ENCODE peak calls at places on chromosome 12, in eight cellular contexts. K, C, V, G, U, I, F and R are unnamed samples.

GRCh38 chr12:20525064-20525610 is 156.8 kb downstream of the PDE3A start:
- DNase-seq in I (no peak), U (no peak), F (no peak), K (no peak), V (no peak), C (no peak), G (no peak), R (no peak)

GRCh38 chr12:58741226-58741625 is 179.1 kb downstream of the LRIG3 start:
- DNase-seq in I (no peak), U (no peak), V (no peak), K (no peak), G (no peak), F (no peak), C (no peak), R (no peak)

GRCh38 chr12:75750950-75751349 is 239.5 kb upstream of the KRR1 start:
- DNase-seq in I (no peak), K (no peak), G (no peak), U (no peak), C (no peak), V (peak; percentile 14), F (no peak), R (no peak)

GRCh38 chr12:14950982-14951746 is 10.2 kb downstream of the ARHGDIB start:
- DNase-seq in U (no peak), K (no peak), C (peak; percentile 32), V (no peak), G (no peak), I (peak; percentile 74), F (no peak), R (peak; percentile 69)

GRCh38 chr12:57590536-57590891 is 478 bp upstream of the PIP4K2C start:
- DNase-seq in U (no peak), V (no peak), I (no peak), G (no peak), K (no peak), C (no peak), F (no peak), R (no peak)

GRCh38 chr12:64674367-64674922 is 64.2 kb downstream of the RASSF3 start:
- DNase-seq in G (no peak), C (no peak), I (no peak), F (no peak), V (no peak), K (no peak), U (no peak), R (no peak)

GRCh38 chr12:97753332-97753731 is 290.7 kb downstream of the RMST start:
- DNase-seq in G (no peak), F (no peak), C (no peak), V (no peak), K (no peak), I (no peak), U (no peak), R (no peak)

GRCh38 chr12:115697341-115697740 is 580.2 kb downstream of the MED13L start:
- DNase-seq in G (no peak), C (no peak), K (no peak), I (no peak), U (no peak), F (no peak), V (no peak), R (no peak)

GRCh38 chr12:49231881-49232650 is 32.8 kb upstream of the TUBA1C start:
- DNase-seq in G (no peak), V (no peak), C (no peak), I (no peak), F (peak; percentile 6), K (no peak), U (no peak), R (no peak)

GRCh38 chr12:65834146-65834935 is 10.1 kb downstream of the HMGA2 start:
- DNase-seq in I (no peak), C (no peak), F (no peak), U (no peak), G (no peak), K (no peak), V (no peak), R (no peak)

GRCh38 chr12:542290-543113 is 82.8 kb downstream of the B4GALNT3 start:
- DNase-seq in C (no peak), G (no peak), F (no peak), I (no peak), K (peak; percentile 25), U (no peak), V (no peak), R (no peak)

GRCh38 chr12:2638273-2639019 is 156.3 kb upstream of the FKBP4 start:
- DNase-seq in C (peak; percentile 5), K (no peak), U (no peak), V (no peak), G (no peak), I (no peak), F (no peak), R (no peak)

GRCh38 chr12:58954002-58954401 is 33.7 kb upstream of the LRIG3 start:
- DNase-seq in I (no peak), F (no peak), C (no peak), V (no peak), G (no peak), U (no peak), K (no peak), R (no peak)

GRCh38 chr12:31989571-31989970 is 30.4 kb downstream of the RESF1 start:
- DNase-seq in V (no peak), U (no peak), K (no peak), G (no peak), C (no peak), F (no peak), I (no peak), R (no peak)

GRCh38 chr12:57219993-57220728 is 3.6 kb downstream of the NXPH4 start:
- DNase-seq in U (no peak), V (no peak), G (no peak), K (no peak), F (no peak), I (no peak), C (no peak), R (no peak)

DNA sequence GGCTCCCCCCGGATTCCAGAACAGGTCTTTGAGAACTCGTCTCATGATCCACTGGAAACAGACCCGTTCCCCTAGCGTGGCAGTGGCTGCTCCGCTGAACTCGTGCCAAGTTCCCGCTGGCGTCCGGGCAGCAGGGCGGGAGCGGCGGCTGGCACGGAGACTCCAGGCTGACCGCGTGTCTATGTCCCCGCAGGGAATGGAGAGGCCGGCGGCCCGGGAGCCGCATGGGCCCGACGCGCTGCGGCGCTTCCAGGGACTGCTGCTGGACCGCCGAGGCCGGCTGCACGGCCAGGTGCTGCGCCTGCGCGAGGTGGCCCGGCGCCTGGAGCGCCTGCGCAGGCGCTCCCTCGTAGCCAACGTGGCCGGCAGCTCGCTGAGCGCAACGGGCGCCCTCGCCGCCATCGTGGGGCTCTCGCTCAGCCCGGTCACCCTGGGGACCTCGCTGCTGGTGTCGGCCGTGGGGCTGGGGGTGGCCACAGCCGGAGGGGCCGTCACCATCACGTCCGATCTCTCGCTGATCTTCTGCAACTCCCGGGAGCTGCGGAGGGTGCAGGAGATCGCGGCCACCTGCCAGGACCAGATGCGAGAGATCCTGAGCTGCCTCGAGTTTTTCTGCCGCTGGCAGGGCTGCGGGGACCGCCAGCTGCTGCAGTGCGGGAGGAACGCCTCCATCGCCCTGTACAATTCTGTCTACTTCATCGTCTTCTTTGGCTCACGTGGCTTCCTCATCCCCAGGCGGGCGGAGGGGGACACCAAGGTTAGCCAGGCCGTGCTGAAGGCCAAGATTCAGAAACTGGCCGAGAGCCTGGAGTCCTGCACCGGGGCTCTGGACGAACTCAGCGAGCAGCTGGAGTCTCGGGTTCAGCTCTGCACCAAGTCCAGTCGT is 1.5 kb downstream of the APOLD1 start:
- DNase-seq in C (peak; percentile 86), G (peak; percentile 92), K (peak; percentile 31), V (peak; percentile 41), U (no peak), F (peak; percentile 92), I (peak; percentile 74), R (peak; percentile 81)
- TF ChIP-seq CTCF in C (no peak), G (peak; percentile 17), K (peak; percentile 36), V (no peak), U (no peak), F (peak; percentile 52), I (no peak), R (no peak)

GRCh38 chr12:105235299-105235746 is 651 bp downstream of the APPL2 start:
- DNase-seq in F (no peak), U (no peak), V (no peak), C (no peak), G (no peak), I (peak; percentile 64), K (no peak), R (no peak)

GRCh38 chr12:105237671-105238070 is 1.7 kb upstream of the APPL2 start:
- DNase-seq in F (no peak), I (no peak), G (no peak), V (no peak), U (no peak), K (no peak), C (no peak), R (no peak)

GRCh38 chr12:105233045-105233905 is 2.7 kb downstream of the APPL2 start:
- DNase-seq in G (no peak), F (no peak), U (no peak), C (no peak), K (no peak), I (no peak), V (no peak), R (no peak)

GRCh38 chr12:105234197-105234596 is 1.8 kb downstream of the APPL2 start:
- DNase-seq in F (no peak), C (no peak), U (no peak), K (no peak), G (no peak), V (no peak), I (no peak), R (no peak)

GRCh38 chr12:105235747-105236476 is at the start of gene APPL2:
- DNase-seq in I (peak; percentile 78), V (no peak), U (peak; percentile 66), C (peak; percentile 93), F (peak; percentile 95), G (peak; percentile 97), K (peak; percentile 75), R (peak; percentile 92)
- TF ChIP-seq CTCF in I (peak; percentile 16), V (peak; percentile 8), U (no peak), C (no peak), F (peak; percentile 60), G (peak; percentile 33), K (peak; percentile 48), R (peak; percentile 79)

GRCh38 chr12:112937741-112938719 is at the start of gene OAS3:
- DNase-seq in I (peak; percentile 79), F (peak; percentile 90), C (peak; percentile 90), V (peak; percentile 37), K (no peak), U (peak; percentile 71), G (peak; percentile 96), R (peak; percentile 92)
- TF ChIP-seq CTCF in I (no peak), F (no peak), C (no peak), V (no peak), K (no peak), U (no peak), G (no peak), R (no peak)

DNA sequence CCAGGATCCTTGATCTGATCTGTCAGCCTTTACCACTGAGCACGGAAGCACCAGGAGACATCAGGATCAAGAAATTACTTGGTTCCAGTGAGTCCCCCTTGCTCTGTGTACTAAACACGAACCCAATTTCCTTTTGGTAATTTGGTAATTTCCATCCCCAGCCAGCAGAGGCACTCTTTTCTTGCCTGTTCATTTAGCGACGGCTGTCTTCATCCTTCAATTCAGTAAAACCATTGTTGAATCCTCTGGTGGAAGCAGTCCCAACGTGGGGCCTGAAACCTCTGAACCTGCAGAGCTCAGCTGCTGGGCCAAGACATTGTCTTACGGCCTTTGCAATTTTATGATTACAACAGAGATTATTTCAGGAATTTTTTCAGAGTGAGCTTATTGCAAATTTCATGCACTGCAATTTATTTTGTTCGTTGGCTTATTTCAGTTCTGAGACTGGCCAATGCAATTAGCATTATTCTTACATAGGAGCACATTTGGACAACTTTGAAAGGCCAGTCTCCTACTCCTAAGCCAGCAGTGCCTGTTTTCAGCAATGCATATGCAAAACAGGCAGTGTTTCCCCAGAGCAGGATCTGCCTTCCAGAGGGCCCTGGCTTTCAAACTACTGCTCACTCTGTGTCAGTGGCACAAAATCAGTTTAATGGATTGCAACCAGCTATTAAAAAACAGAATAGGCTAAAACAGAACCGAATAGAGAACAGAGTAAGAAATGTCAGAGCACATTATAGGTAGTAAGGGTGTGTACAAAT is 372.9 kb upstream of the TMEM132C start:
- DNase-seq in V (no peak), C (no peak), K (no peak), I (no peak), G (no peak), U (no peak), F (no peak), R (no peak)
- TF ChIP-seq CTCF in V (peak; percentile 42), C (peak; percentile 22), K (peak; percentile 64), I (no peak), G (peak; percentile 22), U (no peak), F (no peak), R (no peak)